ENCODE peak calls at places on chromosomes 12 and 14, in eight cellular contexts. One of them, this sample, is unnamed.

GRCh38 chr12:62256408-62257079 is 3.7 kb upstream of the USP15 start:
- DNase-seq in KG1: no peak
- DNase-seq in stomach: no peak
- DNase-seq in lower leg skin: no peak
- DNase-seq in activated CD8-positive, alpha-beta memory T cell treated with anti-CD3 and anti-CD28 coated beads for 48 hours: no peak
- DNase-seq in left colon: no peak
- DNase-seq in NCI-H446 treated with DMSO at 0.1 percent for 48 hours: no peak
- DNase-seq in activated CD4-positive, alpha-beta T cell treated with anti-CD3 and anti-CD28 coated beads, Interleukin-2, amount 50 U/mL, for 1 hour: peak
- DNase-seq in this sample: no peak

GRCh38 chr14:80567905-80568512 is 356.7 kb upstream of the DIO2 start:
- DNase-seq in KG1: no peak
- DNase-seq in activated CD4-positive, alpha-beta T cell treated with anti-CD3 and anti-CD28 coated beads, Interleukin-2, amount 50 U/mL, for 1 hour: no peak
- DNase-seq in NCI-H446 treated with DMSO at 0.1 percent for 48 hours: no peak
- DNase-seq in lower leg skin: no peak
- DNase-seq in stomach: no peak
- DNase-seq in activated CD8-positive, alpha-beta memory T cell treated with anti-CD3 and anti-CD28 coated beads for 48 hours: no peak
- DNase-seq in left colon: no peak
- DNase-seq in this sample: no peak

GRCh38 chr12:45299132-45299692 is 83.3 kb downstream of the ANO6 start:
- DNase-seq in left colon: no peak
- DNase-seq in activated CD8-positive, alpha-beta memory T cell treated with anti-CD3 and anti-CD28 coated beads for 48 hours: no peak
- DNase-seq in NCI-H446 treated with DMSO at 0.1 percent for 48 hours: peak
- DNase-seq in stomach: no peak
- DNase-seq in lower leg skin: no peak
- DNase-seq in KG1: no peak
- DNase-seq in activated CD4-positive, alpha-beta T cell treated with anti-CD3 and anti-CD28 coated beads, Interleukin-2, amount 50 U/mL, for 1 hour: no peak
- DNase-seq in this sample: no peak

GRCh38 chr14:80427101-80427500 is 215.8 kb upstream of the DIO2 start:
- DNase-seq in activated CD4-positive, alpha-beta T cell treated with anti-CD3 and anti-CD28 coated beads, Interleukin-2, amount 50 U/mL, for 1 hour: no peak
- DNase-seq in left colon: no peak
- DNase-seq in NCI-H446 treated with DMSO at 0.1 percent for 48 hours: no peak
- DNase-seq in stomach: no peak
- DNase-seq in KG1: no peak
- DNase-seq in activated CD8-positive, alpha-beta memory T cell treated with anti-CD3 and anti-CD28 coated beads for 48 hours: no peak
- DNase-seq in lower leg skin: no peak
- DNase-seq in this sample: no peak

GRCh38 chr12:102484017-102484731 is 3.8 kb upstream of the IGF1 start:
- DNase-seq in stomach: peak
- DNase-seq in activated CD8-positive, alpha-beta memory T cell treated with anti-CD3 and anti-CD28 coated beads for 48 hours: peak
- DNase-seq in lower leg skin: peak
- DNase-seq in left colon: peak
- DNase-seq in activated CD4-positive, alpha-beta T cell treated with anti-CD3 and anti-CD28 coated beads, Interleukin-2, amount 50 U/mL, for 1 hour: peak
- DNase-seq in KG1: peak
- DNase-seq in NCI-H446 treated with DMSO at 0.1 percent for 48 hours: peak
- DNase-seq in this sample: peak

GRCh38 chr12:93847517-93848452 is 170.6 kb downstream of the CRADD start:
- DNase-seq in lower leg skin: no peak
- DNase-seq in left colon: no peak
- DNase-seq in KG1: peak
- DNase-seq in stomach: no peak
- DNase-seq in NCI-H446 treated with DMSO at 0.1 percent for 48 hours: no peak
- DNase-seq in activated CD4-positive, alpha-beta T cell treated with anti-CD3 and anti-CD28 coated beads, Interleukin-2, amount 50 U/mL, for 1 hour: no peak
- DNase-seq in activated CD8-positive, alpha-beta memory T cell treated with anti-CD3 and anti-CD28 coated beads for 48 hours: no peak
- DNase-seq in this sample: no peak

GRCh38 chr12:6508087-6508486 is 14.2 kb downstream of the NCAPD2 start:
- DNase-seq in stomach: no peak
- DNase-seq in activated CD8-positive, alpha-beta memory T cell treated with anti-CD3 and anti-CD28 coated beads for 48 hours: no peak
- DNase-seq in left colon: no peak
- DNase-seq in activated CD4-positive, alpha-beta T cell treated with anti-CD3 and anti-CD28 coated beads, Interleukin-2, amount 50 U/mL, for 1 hour: no peak
- DNase-seq in lower leg skin: no peak
- DNase-seq in NCI-H446 treated with DMSO at 0.1 percent for 48 hours: no peak
- DNase-seq in KG1: no peak
- DNase-seq in this sample: no peak

GRCh38 chr14:76780875-76781647 is 19.8 kb downstream of the VASH1 start:
- DNase-seq in KG1: no peak
- DNase-seq in lower leg skin: no peak
- DNase-seq in stomach: no peak
- DNase-seq in NCI-H446 treated with DMSO at 0.1 percent for 48 hours: no peak
- DNase-seq in activated CD8-positive, alpha-beta memory T cell treated with anti-CD3 and anti-CD28 coated beads for 48 hours: no peak
- DNase-seq in left colon: no peak
- DNase-seq in activated CD4-positive, alpha-beta T cell treated with anti-CD3 and anti-CD28 coated beads, Interleukin-2, amount 50 U/mL, for 1 hour: no peak
- DNase-seq in this sample: no peak

GRCh38 chr12:42565633-42566032 is 23.9 kb downstream of the PRICKLE1 start:
- DNase-seq in KG1: no peak
- DNase-seq in lower leg skin: no peak
- DNase-seq in activated CD4-positive, alpha-beta T cell treated with anti-CD3 and anti-CD28 coated beads, Interleukin-2, amount 50 U/mL, for 1 hour: no peak
- DNase-seq in stomach: no peak
- DNase-seq in left colon: no peak
- DNase-seq in activated CD8-positive, alpha-beta memory T cell treated with anti-CD3 and anti-CD28 coated beads for 48 hours: no peak
- DNase-seq in NCI-H446 treated with DMSO at 0.1 percent for 48 hours: no peak
- DNase-seq in this sample: no peak

GRCh38 chr12:20450591-20450990 is 82.3 kb downstream of the PDE3A start:
- DNase-seq in activated CD8-positive, alpha-beta memory T cell treated with anti-CD3 and anti-CD28 coated beads for 48 hours: no peak
- DNase-seq in left colon: no peak
- DNase-seq in KG1: no peak
- DNase-seq in lower leg skin: no peak
- DNase-seq in stomach: no peak
- DNase-seq in NCI-H446 treated with DMSO at 0.1 percent for 48 hours: no peak
- DNase-seq in activated CD4-positive, alpha-beta T cell treated with anti-CD3 and anti-CD28 coated beads, Interleukin-2, amount 50 U/mL, for 1 hour: no peak
- DNase-seq in this sample: no peak

GRCh38 chr12:91004872-91005271 is at the start of gene EPYC:
- DNase-seq in stomach: no peak
- DNase-seq in lower leg skin: no peak
- DNase-seq in left colon: no peak
- DNase-seq in KG1: no peak
- DNase-seq in NCI-H446 treated with DMSO at 0.1 percent for 48 hours: no peak
- DNase-seq in activated CD8-positive, alpha-beta memory T cell treated with anti-CD3 and anti-CD28 coated beads for 48 hours: no peak
- DNase-seq in activated CD4-positive, alpha-beta T cell treated with anti-CD3 and anti-CD28 coated beads, Interleukin-2, amount 50 U/mL, for 1 hour: no peak
- DNase-seq in this sample: no peak

GRCh38 chr12:11862794-11863193 is 207.9 kb upstream of the BCL2L14 start:
- DNase-seq in lower leg skin: no peak
- DNase-seq in KG1: no peak
- DNase-seq in activated CD8-positive, alpha-beta memory T cell treated with anti-CD3 and anti-CD28 coated beads for 48 hours: no peak
- DNase-seq in left colon: no peak
- DNase-seq in NCI-H446 treated with DMSO at 0.1 percent for 48 hours: no peak
- DNase-seq in activated CD4-positive, alpha-beta T cell treated with anti-CD3 and anti-CD28 coated beads, Interleukin-2, amount 50 U/mL, for 1 hour: no peak
- DNase-seq in stomach: no peak
- DNase-seq in this sample: no peak

GRCh38 chr12:114679452-114679875 is 4.5 kb downstream of the TBX3 start:
- DNase-seq in NCI-H446 treated with DMSO at 0.1 percent for 48 hours: no peak
- DNase-seq in KG1: no peak
- DNase-seq in activated CD4-positive, alpha-beta T cell treated with anti-CD3 and anti-CD28 coated beads, Interleukin-2, amount 50 U/mL, for 1 hour: no peak
- DNase-seq in left colon: no peak
- DNase-seq in activated CD8-positive, alpha-beta memory T cell treated with anti-CD3 and anti-CD28 coated beads for 48 hours: no peak
- DNase-seq in lower leg skin: no peak
- DNase-seq in stomach: no peak
- DNase-seq in this sample: no peak

GRCh38 chr14:79951572-79951971 is 259.7 kb downstream of the DIO2 start:
- DNase-seq in KG1: no peak
- DNase-seq in stomach: no peak
- DNase-seq in lower leg skin: no peak
- DNase-seq in NCI-H446 treated with DMSO at 0.1 percent for 48 hours: no peak
- DNase-seq in activated CD4-positive, alpha-beta T cell treated with anti-CD3 and anti-CD28 coated beads, Interleukin-2, amount 50 U/mL, for 1 hour: no peak
- DNase-seq in left colon: no peak
- DNase-seq in activated CD8-positive, alpha-beta memory T cell treated with anti-CD3 and anti-CD28 coated beads for 48 hours: no peak
- DNase-seq in this sample: no peak

GRCh38 chr12:685388-685787 is 22.1 kb upstream of the NINJ2 start:
- DNase-seq in left colon: peak
- DNase-seq in lower leg skin: no peak
- DNase-seq in activated CD8-positive, alpha-beta memory T cell treated with anti-CD3 and anti-CD28 coated beads for 48 hours: no peak
- DNase-seq in activated CD4-positive, alpha-beta T cell treated with anti-CD3 and anti-CD28 coated beads, Interleukin-2, amount 50 U/mL, for 1 hour: peak
- DNase-seq in stomach: no peak
- DNase-seq in NCI-H446 treated with DMSO at 0.1 percent for 48 hours: no peak
- DNase-seq in KG1: no peak
- DNase-seq in this sample: peak

GRCh38 chr12:30973830-30974229 is 47.3 kb downstream of the TSPAN11 start:
- DNase-seq in stomach: no peak
- DNase-seq in lower leg skin: no peak
- DNase-seq in activated CD4-positive, alpha-beta T cell treated with anti-CD3 and anti-CD28 coated beads, Interleukin-2, amount 50 U/mL, for 1 hour: no peak
- DNase-seq in left colon: no peak
- DNase-seq in activated CD8-positive, alpha-beta memory T cell treated with anti-CD3 and anti-CD28 coated beads for 48 hours: no peak
- DNase-seq in NCI-H446 treated with DMSO at 0.1 percent for 48 hours: no peak
- DNase-seq in KG1: no peak
- DNase-seq in this sample: no peak

GRCh38 chr12:112285600-112286401 is 96.4 kb downstream of the HECTD4 start:
- DNase-seq in NCI-H446 treated with DMSO at 0.1 percent for 48 hours: no peak
- DNase-seq in left colon: no peak
- DNase-seq in activated CD4-positive, alpha-beta T cell treated with anti-CD3 and anti-CD28 coated beads, Interleukin-2, amount 50 U/mL, for 1 hour: no peak
- DNase-seq in stomach: no peak
- DNase-seq in activated CD8-positive, alpha-beta memory T cell treated with anti-CD3 and anti-CD28 coated beads for 48 hours: no peak
- DNase-seq in lower leg skin: no peak
- DNase-seq in KG1: no peak
- DNase-seq in this sample: no peak

GRCh38 chr12:56377310-56377988 is 14.8 kb upstream of the APOF start:
- DNase-seq in lower leg skin: no peak
- DNase-seq in activated CD8-positive, alpha-beta memory T cell treated with anti-CD3 and anti-CD28 coated beads for 48 hours: no peak
- DNase-seq in left colon: no peak
- DNase-seq in NCI-H446 treated with DMSO at 0.1 percent for 48 hours: no peak
- DNase-seq in KG1: no peak
- DNase-seq in activated CD4-positive, alpha-beta T cell treated with anti-CD3 and anti-CD28 coated beads, Interleukin-2, amount 50 U/mL, for 1 hour: no peak
- DNase-seq in stomach: no peak
- DNase-seq in this sample: no peak

GRCh38 chr14:99388286-99388685 is 92.4 kb downstream of the SETD3 start:
- DNase-seq in lower leg skin: no peak
- DNase-seq in NCI-H446 treated with DMSO at 0.1 percent for 48 hours: no peak
- DNase-seq in KG1: no peak
- DNase-seq in activated CD4-positive, alpha-beta T cell treated with anti-CD3 and anti-CD28 coated beads, Interleukin-2, amount 50 U/mL, for 1 hour: no peak
- DNase-seq in left colon: no peak
- DNase-seq in activated CD8-positive, alpha-beta memory T cell treated with anti-CD3 and anti-CD28 coated beads for 48 hours: no peak
- DNase-seq in stomach: no peak
- DNase-seq in this sample: no peak

GRCh38 chr12:55019784-55020183 is at the start of gene NEUROD4:
- DNase-seq in left colon: peak
- DNase-seq in stomach: peak
- DNase-seq in KG1: no peak
- DNase-seq in activated CD4-positive, alpha-beta T cell treated with anti-CD3 and anti-CD28 coated beads, Interleukin-2, amount 50 U/mL, for 1 hour: peak
- DNase-seq in NCI-H446 treated with DMSO at 0.1 percent for 48 hours: peak
- DNase-seq in lower leg skin: peak
- DNase-seq in activated CD8-positive, alpha-beta memory T cell treated with anti-CD3 and anti-CD28 coated beads for 48 hours: no peak
- DNase-seq in this sample: no peak

GRCh38 chr12:77842430-77842829 is 11.7 kb downstream of the NAV3 start:
- DNase-seq in stomach: no peak
- DNase-seq in KG1: no peak
- DNase-seq in left colon: no peak
- DNase-seq in activated CD8-positive, alpha-beta memory T cell treated with anti-CD3 and anti-CD28 coated beads for 48 hours: no peak
- DNase-seq in NCI-H446 treated with DMSO at 0.1 percent for 48 hours: no peak
- DNase-seq in lower leg skin: no peak
- DNase-seq in activated CD4-positive, alpha-beta T cell treated with anti-CD3 and anti-CD28 coated beads, Interleukin-2, amount 50 U/mL, for 1 hour: no peak
- DNase-seq in this sample: no peak

GRCh38 chr12:50551866-50552265 is 47.1 kb downstream of the DIP2B start:
- DNase-seq in NCI-H446 treated with DMSO at 0.1 percent for 48 hours: no peak
- DNase-seq in KG1: no peak
- DNase-seq in activated CD8-positive, alpha-beta memory T cell treated with anti-CD3 and anti-CD28 coated beads for 48 hours: no peak
- DNase-seq in lower leg skin: no peak
- DNase-seq in left colon: no peak
- DNase-seq in stomach: no peak
- DNase-seq in activated CD4-positive, alpha-beta T cell treated with anti-CD3 and anti-CD28 coated beads, Interleukin-2, amount 50 U/mL, for 1 hour: no peak
- DNase-seq in this sample: no peak

GRCh38 chr12:3342051-3342450 is 149.0 kb upstream of the PRMT8 start:
- DNase-seq in stomach: peak
- DNase-seq in lower leg skin: no peak
- DNase-seq in left colon: no peak
- DNase-seq in NCI-H446 treated with DMSO at 0.1 percent for 48 hours: no peak
- DNase-seq in KG1: no peak
- DNase-seq in activated CD8-positive, alpha-beta memory T cell treated with anti-CD3 and anti-CD28 coated beads for 48 hours: no peak
- DNase-seq in activated CD4-positive, alpha-beta T cell treated with anti-CD3 and anti-CD28 coated beads, Interleukin-2, amount 50 U/mL, for 1 hour: no peak
- DNase-seq in this sample: no peak

GRCh38 chr12:30598889-30599288 is 96.8 kb downstream of the IPO8 start:
- DNase-seq in activated CD4-positive, alpha-beta T cell treated with anti-CD3 and anti-CD28 coated beads, Interleukin-2, amount 50 U/mL, for 1 hour: no peak
- DNase-seq in lower leg skin: no peak
- DNase-seq in activated CD8-positive, alpha-beta memory T cell treated with anti-CD3 and anti-CD28 coated beads for 48 hours: no peak
- DNase-seq in stomach: no peak
- DNase-seq in KG1: no peak
- DNase-seq in left colon: no peak
- DNase-seq in NCI-H446 treated with DMSO at 0.1 percent for 48 hours: no peak
- DNase-seq in this sample: no peak

GRCh38 chr12:89486231-89486630 is 38.4 kb downstream of the GALNT4 start:
- DNase-seq in NCI-H446 treated with DMSO at 0.1 percent for 48 hours: no peak
- DNase-seq in activated CD8-positive, alpha-beta memory T cell treated with anti-CD3 and anti-CD28 coated beads for 48 hours: no peak
- DNase-seq in left colon: no peak
- DNase-seq in KG1: no peak
- DNase-seq in activated CD4-positive, alpha-beta T cell treated with anti-CD3 and anti-CD28 coated beads, Interleukin-2, amount 50 U/mL, for 1 hour: no peak
- DNase-seq in stomach: no peak
- DNase-seq in lower leg skin: no peak
- DNase-seq in this sample: no peak

GRCh38 chr14:51507556-51508511 is 143.9 kb upstream of the FRMD6 start:
- DNase-seq in NCI-H446 treated with DMSO at 0.1 percent for 48 hours: peak
- DNase-seq in left colon: peak
- DNase-seq in KG1: no peak
- DNase-seq in stomach: no peak
- DNase-seq in lower leg skin: peak
- DNase-seq in activated CD4-positive, alpha-beta T cell treated with anti-CD3 and anti-CD28 coated beads, Interleukin-2, amount 50 U/mL, for 1 hour: no peak
- DNase-seq in activated CD8-positive, alpha-beta memory T cell treated with anti-CD3 and anti-CD28 coated beads for 48 hours: no peak
- DNase-seq in this sample: peak

GRCh38 chr14:89466460-89466859 is 49.4 kb upstream of the FOXN3 start:
- DNase-seq in lower leg skin: no peak
- DNase-seq in NCI-H446 treated with DMSO at 0.1 percent for 48 hours: no peak
- DNase-seq in activated CD8-positive, alpha-beta memory T cell treated with anti-CD3 and anti-CD28 coated beads for 48 hours: no peak
- DNase-seq in KG1: no peak
- DNase-seq in activated CD4-positive, alpha-beta T cell treated with anti-CD3 and anti-CD28 coated beads, Interleukin-2, amount 50 U/mL, for 1 hour: no peak
- DNase-seq in left colon: no peak
- DNase-seq in stomach: no peak
- DNase-seq in this sample: peak

GRCh38 chr12:22672951-22673350 is 48.0 kb downstream of the ETNK1 start:
- DNase-seq in left colon: no peak
- DNase-seq in lower leg skin: no peak
- DNase-seq in stomach: no peak
- DNase-seq in NCI-H446 treated with DMSO at 0.1 percent for 48 hours: no peak
- DNase-seq in activated CD4-positive, alpha-beta T cell treated with anti-CD3 and anti-CD28 coated beads, Interleukin-2, amount 50 U/mL, for 1 hour: no peak
- DNase-seq in KG1: no peak
- DNase-seq in activated CD8-positive, alpha-beta memory T cell treated with anti-CD3 and anti-CD28 coated beads for 48 hours: no peak
- DNase-seq in this sample: no peak

GRCh38 chr14:104290756-104291122 is 152.4 kb downstream of the KIF26A start:
- DNase-seq in activated CD8-positive, alpha-beta memory T cell treated with anti-CD3 and anti-CD28 coated beads for 48 hours: no peak
- DNase-seq in NCI-H446 treated with DMSO at 0.1 percent for 48 hours: no peak
- DNase-seq in KG1: no peak
- DNase-seq in lower leg skin: no peak
- DNase-seq in activated CD4-positive, alpha-beta T cell treated with anti-CD3 and anti-CD28 coated beads, Interleukin-2, amount 50 U/mL, for 1 hour: no peak
- DNase-seq in left colon: peak
- DNase-seq in stomach: no peak
- DNase-seq in this sample: peak

GRCh38 chr12:108697905-108698304 is 33.4 kb downstream of the CORO1C start:
- DNase-seq in activated CD4-positive, alpha-beta T cell treated with anti-CD3 and anti-CD28 coated beads, Interleukin-2, amount 50 U/mL, for 1 hour: no peak
- DNase-seq in stomach: no peak
- DNase-seq in NCI-H446 treated with DMSO at 0.1 percent for 48 hours: no peak
- DNase-seq in left colon: no peak
- DNase-seq in lower leg skin: no peak
- DNase-seq in activated CD8-positive, alpha-beta memory T cell treated with anti-CD3 and anti-CD28 coated beads for 48 hours: no peak
- DNase-seq in KG1: no peak
- DNase-seq in this sample: no peak

GRCh38 chr12:99959549-99960170 is 25.1 kb downstream of the ANKS1B start:
- DNase-seq in activated CD8-positive, alpha-beta memory T cell treated with anti-CD3 and anti-CD28 coated beads for 48 hours: no peak
- DNase-seq in NCI-H446 treated with DMSO at 0.1 percent for 48 hours: peak
- DNase-seq in lower leg skin: no peak
- DNase-seq in left colon: no peak
- DNase-seq in activated CD4-positive, alpha-beta T cell treated with anti-CD3 and anti-CD28 coated beads, Interleukin-2, amount 50 U/mL, for 1 hour: no peak
- DNase-seq in stomach: no peak
- DNase-seq in KG1: no peak
- DNase-seq in this sample: no peak

GRCh38 chr12:11649413-11650278 is at the start of gene ETV6:
- DNase-seq in KG1: peak
- DNase-seq in NCI-H446 treated with DMSO at 0.1 percent for 48 hours: peak
- DNase-seq in activated CD8-positive, alpha-beta memory T cell treated with anti-CD3 and anti-CD28 coated beads for 48 hours: peak
- DNase-seq in lower leg skin: peak
- DNase-seq in left colon: peak
- DNase-seq in activated CD4-positive, alpha-beta T cell treated with anti-CD3 and anti-CD28 coated beads, Interleukin-2, amount 50 U/mL, for 1 hour: peak
- DNase-seq in stomach: peak
- DNase-seq in this sample: peak

GRCh38 chr12:62866451-62867082 is 68.4 kb downstream of the PPM1H start:
- DNase-seq in KG1: no peak
- DNase-seq in activated CD8-positive, alpha-beta memory T cell treated with anti-CD3 and anti-CD28 coated beads for 48 hours: no peak
- DNase-seq in stomach: no peak
- DNase-seq in activated CD4-positive, alpha-beta T cell treated with anti-CD3 and anti-CD28 coated beads, Interleukin-2, amount 50 U/mL, for 1 hour: no peak
- DNase-seq in left colon: no peak
- DNase-seq in lower leg skin: no peak
- DNase-seq in NCI-H446 treated with DMSO at 0.1 percent for 48 hours: no peak
- DNase-seq in this sample: no peak

GRCh38 chr12:25972783-25973182 is 14.3 kb downstream of the RASSF8 start:
- DNase-seq in activated CD8-positive, alpha-beta memory T cell treated with anti-CD3 and anti-CD28 coated beads for 48 hours: no peak
- DNase-seq in NCI-H446 treated with DMSO at 0.1 percent for 48 hours: no peak
- DNase-seq in left colon: no peak
- DNase-seq in lower leg skin: peak
- DNase-seq in stomach: no peak
- DNase-seq in KG1: no peak
- DNase-seq in activated CD4-positive, alpha-beta T cell treated with anti-CD3 and anti-CD28 coated beads, Interleukin-2, amount 50 U/mL, for 1 hour: no peak
- DNase-seq in this sample: no peak